ENCODE peak calls at places on chromosome 5, in seven cellular contexts. F is AG08395; H is CD4-positive, alpha-beta T cell; I is globus pallidus; Q is CD8-positive, alpha-beta T cell; W is NAMALWA; L is MCF 10A. K is an unnamed sample.

GRCh38 chr5:163913548-163913947 is 408.1 kb downstream of the MAT2B start:
- DNase-seq in W (peak), Q (no peak), I (no peak), L (no peak), H (no peak), F (no peak), K (no peak)

GRCh38 chr5:137073192-137073591 is 425.9 kb downstream of the SPOCK1 start:
- DNase-seq in W (no peak), L (no peak), Q (no peak), H (no peak), F (peak), I (no peak), K (no peak)

GRCh38 chr5:164824671-164825070 is 1319.3 kb downstream of the MAT2B start:
- DNase-seq in I (no peak), W (no peak), F (no peak), H (no peak), L (no peak), Q (no peak), K (no peak)

GRCh38 chr5:2874099-2874498 is 122.6 kb upstream of the IRX2 start:
- DNase-seq in I (no peak), Q (no peak), L (no peak), H (no peak), W (no peak), F (no peak), K (no peak)

GRCh38 chr5:146682899-146683298 is 166.9 kb upstream of the GPR151 start:
- DNase-seq in I (no peak), F (no peak), H (no peak), Q (no peak), L (no peak), W (no peak), K (no peak)

GRCh38 chr5:15009420-15009819 is 137.8 kb upstream of the ANKH start:
- DNase-seq in W (no peak), H (no peak), L (peak), Q (no peak), F (peak), I (no peak), K (no peak)

GRCh38 chr5:169458269-169458668 is 125.3 kb upstream of the SPDL1 start:
- DNase-seq in Q (no peak), W (no peak), F (no peak), I (no peak), L (no peak), H (no peak), K (no peak)

GRCh38 chr5:91468643-91469422 is 85.7 kb upstream of the ARRDC3 start:
- DNase-seq in Q (no peak), L (peak), W (no peak), H (no peak), F (no peak), I (no peak), K (no peak)

K was measured in Jurkat, Clone E6-1.